ENCODE peak calls at places on chromosome 9, in six cellular contexts. One of them, this sample, is unnamed.

GRCh38 chr9:690517-691111 is 150.9 kb upstream of the DMRT1 start:
- DNase-seq in H1: no peak
- DNase-seq in neuronal stem cell: no peak
- DNase-seq in trophoblast cell: no peak
- DNase-seq in IMR-90: no peak
- DNase-seq in mesenchymal stem cell: no peak
- DNase-seq in this sample: no peak

GRCh38 chr9:76027426-76027825 is 137.0 kb downstream of the PCSK5 start:
- DNase-seq in IMR-90: peak
- DNase-seq in H1: no peak
- DNase-seq in neuronal stem cell: no peak
- DNase-seq in trophoblast cell: no peak
- DNase-seq in mesenchymal stem cell: no peak
- DNase-seq in this sample: no peak

GRCh38 chr9:124623966-124624734 is 117.0 kb upstream of the NR5A1 start:
- DNase-seq in trophoblast cell: no peak
- DNase-seq in neuronal stem cell: no peak
- DNase-seq in mesenchymal stem cell: no peak
- DNase-seq in IMR-90: no peak
- DNase-seq in H1: no peak
- DNase-seq in this sample: no peak

GRCh38 chr9:111743275-111743674 is 51.5 kb downstream of the SHOC1 start:
- DNase-seq in H1: no peak
- DNase-seq in neuronal stem cell: no peak
- DNase-seq in trophoblast cell: peak
- DNase-seq in mesenchymal stem cell: peak
- DNase-seq in IMR-90: peak
- DNase-seq in this sample: no peak

GRCh38 chr9:132236662-132237311 is 74.9 kb downstream of the NTNG2 start:
- DNase-seq in neuronal stem cell: no peak
- DNase-seq in trophoblast cell: no peak
- DNase-seq in IMR-90: no peak
- DNase-seq in H1: no peak
- DNase-seq in mesenchymal stem cell: no peak
- DNase-seq in this sample: no peak

GRCh38 chr9:123268240-123268949 is at the start of gene STRBP:
- DNase-seq in mesenchymal stem cell: peak
- DNase-seq in trophoblast cell: peak
- DNase-seq in neuronal stem cell: peak
- DNase-seq in H1: peak
- DNase-seq in IMR-90: peak
- DNase-seq in this sample: peak

GRCh38 chr9:86098793-86099694 is at the start of gene GOLM1:
- DNase-seq in H1: no peak
- DNase-seq in trophoblast cell: peak
- DNase-seq in IMR-90: peak
- DNase-seq in mesenchymal stem cell: peak
- DNase-seq in neuronal stem cell: peak
- DNase-seq in this sample: peak

GRCh38 chr9:134591573-134591981 is 50.0 kb upstream of the COL5A1 start:
- DNase-seq in H1: no peak
- DNase-seq in IMR-90: no peak
- DNase-seq in neuronal stem cell: no peak
- DNase-seq in trophoblast cell: no peak
- DNase-seq in mesenchymal stem cell: peak
- DNase-seq in this sample: no peak

GRCh38 chr9:114300846-114301797 is 21.8 kb upstream of the ORM1 start:
- DNase-seq in trophoblast cell: no peak
- DNase-seq in mesenchymal stem cell: no peak
- DNase-seq in H1: no peak
- DNase-seq in neuronal stem cell: no peak
- DNase-seq in IMR-90: no peak
- DNase-seq in this sample: no peak

GRCh38 chr9:109251080-109251775 is 69.6 kb downstream of the EPB41L4B start:
- DNase-seq in H1: no peak
- DNase-seq in mesenchymal stem cell: peak
- DNase-seq in neuronal stem cell: no peak
- DNase-seq in IMR-90: peak
- DNase-seq in trophoblast cell: peak
- DNase-seq in this sample: no peak

GRCh38 chr9:2727966-2728613 is 10.8 kb downstream of the KCNV2 start:
- DNase-seq in H1: no peak
- DNase-seq in trophoblast cell: peak
- DNase-seq in IMR-90: peak
- DNase-seq in neuronal stem cell: no peak
- DNase-seq in mesenchymal stem cell: peak
- DNase-seq in this sample: no peak
- H2BK5ac ChIP-seq in H1: no peak
- H2BK5ac ChIP-seq in trophoblast cell: no peak
- H2BK5ac ChIP-seq in IMR-90: peak
- H2BK5ac ChIP-seq in neuronal stem cell: no peak
- H2BK5ac ChIP-seq in mesenchymal stem cell: no peak
- H2BK5ac ChIP-seq in this sample: no peak

DNA sequence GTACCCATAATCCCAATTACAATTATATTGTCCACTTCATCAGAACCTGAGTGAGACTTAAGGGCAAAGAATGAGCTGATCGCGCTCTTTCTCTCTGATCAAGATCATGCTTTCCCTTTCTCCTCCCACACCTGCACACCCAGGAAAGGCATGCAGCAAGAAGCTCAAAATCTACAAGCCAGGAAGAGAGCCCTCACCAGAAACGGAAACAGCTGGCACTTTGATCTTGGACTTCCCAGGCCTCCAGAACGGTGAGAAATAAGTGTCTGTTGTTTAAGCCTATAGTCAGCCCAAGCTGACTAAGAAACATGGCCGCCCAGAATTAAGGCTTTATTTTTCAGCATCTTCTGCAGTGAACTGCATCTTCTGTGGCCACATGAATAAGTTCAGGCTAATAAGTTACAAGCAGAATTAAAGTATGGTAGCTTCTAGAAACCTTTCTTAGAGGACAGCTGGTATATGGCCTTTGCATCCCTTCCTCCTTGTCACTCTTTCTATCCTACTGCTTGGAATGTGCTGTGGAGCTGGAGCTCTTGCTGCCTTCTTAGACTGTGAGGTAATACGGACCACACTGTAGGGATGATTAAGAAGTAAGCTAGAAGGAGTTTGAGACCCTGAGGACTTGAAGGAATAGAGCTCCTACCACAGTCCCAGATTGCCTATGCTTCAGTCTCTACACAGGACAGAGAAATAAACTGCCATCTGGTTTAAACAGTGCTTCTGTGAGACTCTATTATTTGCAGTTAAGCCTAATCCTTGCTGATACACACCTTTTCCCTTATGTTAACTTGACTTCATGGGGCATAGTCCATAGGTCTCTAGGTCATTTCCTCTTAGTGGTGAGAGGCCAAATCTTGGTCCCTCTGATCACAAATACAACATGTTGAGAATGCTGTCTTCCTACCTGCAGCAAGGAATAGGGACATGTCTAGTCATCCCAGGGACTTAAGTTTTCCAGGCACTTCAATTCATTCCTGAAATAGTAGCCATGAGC is 17.2 kb downstream of the OR2S2 start:
- DNase-seq in mesenchymal stem cell: no peak
- DNase-seq in trophoblast cell: peak
- DNase-seq in H1: no peak
- DNase-seq in neuronal stem cell: no peak
- DNase-seq in IMR-90: no peak
- DNase-seq in this sample: no peak
- H2AFZ ChIP-seq in mesenchymal stem cell: no peak
- H2AFZ ChIP-seq in trophoblast cell: no peak
- H2AFZ ChIP-seq in H1: no peak
- H2AFZ ChIP-seq in neuronal stem cell: peak
- H2AFZ ChIP-seq in IMR-90: peak
- H2AFZ ChIP-seq in this sample: no peak

DNA sequence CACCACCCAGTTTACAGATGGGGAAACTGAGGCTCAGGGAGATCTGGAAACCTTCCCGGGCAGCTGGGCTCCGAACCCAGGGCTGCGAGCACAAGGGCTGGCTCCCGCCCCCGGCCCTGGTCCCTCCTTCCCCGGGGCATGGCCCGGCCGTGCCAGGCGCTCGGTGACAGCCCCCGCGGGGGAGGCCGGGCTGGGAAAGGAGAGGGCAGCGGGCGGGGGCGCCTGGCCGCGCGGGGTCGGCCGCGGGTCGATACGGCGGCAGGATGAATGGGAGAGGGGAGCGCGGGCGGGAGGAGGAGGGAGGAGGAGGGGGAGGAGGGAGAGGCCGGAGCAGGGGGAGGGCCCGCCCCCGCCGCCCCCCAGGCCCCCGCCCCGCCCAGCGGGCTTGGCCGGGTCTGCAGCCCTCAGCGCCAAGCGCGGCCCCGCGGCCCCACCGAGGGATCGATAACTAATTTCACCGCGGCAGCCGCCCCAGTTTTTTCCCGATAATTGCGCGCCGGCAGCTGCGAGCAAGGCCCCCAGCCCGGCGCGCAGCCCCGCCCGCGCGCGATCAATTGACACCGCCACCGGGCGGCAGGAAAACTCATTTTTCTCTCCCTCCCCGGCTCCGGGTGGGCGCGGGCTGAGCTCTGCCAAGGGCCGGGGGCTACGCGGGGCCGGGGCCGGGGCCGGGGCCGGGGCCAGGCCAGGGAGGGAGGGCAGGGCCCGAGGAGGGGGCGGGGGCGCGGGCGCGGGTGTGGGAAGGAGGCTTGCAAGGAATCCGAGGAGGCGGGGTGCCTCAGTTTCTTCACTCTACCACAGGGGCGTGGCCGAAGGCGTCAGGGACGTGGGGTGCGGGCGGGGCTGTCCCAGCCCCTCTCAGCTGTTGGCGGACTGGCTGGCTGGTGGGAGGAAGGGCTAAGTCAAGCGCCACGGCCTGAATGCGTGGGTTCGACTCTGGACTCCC is 52.1 kb downstream of the C9orf50 start:
- DNase-seq in IMR-90: no peak
- DNase-seq in trophoblast cell: no peak
- DNase-seq in mesenchymal stem cell: no peak
- DNase-seq in H1: no peak
- DNase-seq in neuronal stem cell: no peak
- DNase-seq in this sample: peak
- H2BK5ac ChIP-seq in IMR-90: peak
- H2BK5ac ChIP-seq in trophoblast cell: peak
- H2BK5ac ChIP-seq in mesenchymal stem cell: peak
- H2BK5ac ChIP-seq in H1: peak
- H2BK5ac ChIP-seq in neuronal stem cell: peak
- H2BK5ac ChIP-seq in this sample: no peak

GRCh38 chr9:26603637-26604036 is 289.0 kb downstream of the CAAP1 start:
- DNase-seq in trophoblast cell: no peak
- DNase-seq in mesenchymal stem cell: no peak
- DNase-seq in IMR-90: no peak
- DNase-seq in H1: no peak
- DNase-seq in neuronal stem cell: no peak
- DNase-seq in this sample: no peak
- H2AFZ ChIP-seq in trophoblast cell: no peak
- H2AFZ ChIP-seq in mesenchymal stem cell: no peak
- H2AFZ ChIP-seq in IMR-90: no peak
- H2AFZ ChIP-seq in H1: no peak
- H2AFZ ChIP-seq in neuronal stem cell: peak
- H2AFZ ChIP-seq in this sample: no peak

DNA sequence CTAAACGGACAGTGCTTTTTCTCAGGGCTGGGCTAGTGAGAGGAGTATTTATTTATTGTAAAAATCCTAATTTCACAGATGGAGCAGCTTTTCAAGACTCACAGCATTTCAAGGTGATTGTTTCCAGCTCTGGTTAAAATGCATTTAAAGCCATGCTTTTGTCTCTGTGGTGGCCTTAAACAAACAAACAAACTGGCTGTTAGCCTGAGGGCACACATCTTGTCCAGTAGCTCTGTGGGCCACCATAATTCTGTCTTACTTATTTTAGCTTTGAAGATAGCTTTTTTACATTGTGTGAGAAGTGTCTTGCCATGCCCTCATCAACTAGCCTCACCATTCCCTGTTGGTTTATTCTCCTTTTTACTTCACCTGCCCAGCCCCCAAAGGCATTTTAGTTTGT is 218.2 kb downstream of the PSAT1 start:
- DNase-seq in trophoblast cell: no peak
- DNase-seq in H1: no peak
- DNase-seq in IMR-90: no peak
- DNase-seq in mesenchymal stem cell: no peak
- DNase-seq in neuronal stem cell: no peak
- DNase-seq in this sample: no peak
- H2BK5ac ChIP-seq in trophoblast cell: no peak
- H2BK5ac ChIP-seq in H1: no peak
- H2BK5ac ChIP-seq in IMR-90: no peak
- H2BK5ac ChIP-seq in mesenchymal stem cell: no peak
- H2BK5ac ChIP-seq in neuronal stem cell: no peak
- H2BK5ac ChIP-seq in this sample: no peak

DNA sequence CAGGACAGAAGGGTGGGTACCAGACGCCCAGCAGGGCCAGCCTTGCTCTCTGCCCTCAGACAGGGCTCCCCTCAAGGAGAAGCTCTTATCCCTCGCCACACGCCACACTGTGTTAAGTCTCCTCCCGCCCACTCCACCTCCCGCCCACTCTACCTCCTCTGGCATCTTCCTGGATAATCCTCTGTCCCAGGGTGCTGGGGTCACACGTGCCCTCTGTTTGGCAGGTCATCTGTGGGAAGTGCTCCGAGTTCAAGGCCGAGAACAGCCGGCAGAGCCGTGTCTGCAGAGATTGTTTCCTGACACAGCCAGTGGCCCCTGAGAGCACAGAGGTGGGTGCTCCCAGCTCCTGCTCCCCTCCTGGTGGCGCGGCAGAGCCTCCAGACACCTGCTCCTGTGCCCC is 26.0 kb upstream of the SUSD3 start:
- DNase-seq in IMR-90: no peak
- DNase-seq in neuronal stem cell: no peak
- DNase-seq in mesenchymal stem cell: no peak
- DNase-seq in trophoblast cell: no peak
- DNase-seq in H1: no peak
- DNase-seq in this sample: no peak
- H2AFZ ChIP-seq in IMR-90: peak
- H2AFZ ChIP-seq in neuronal stem cell: no peak
- H2AFZ ChIP-seq in mesenchymal stem cell: no peak
- H2AFZ ChIP-seq in trophoblast cell: no peak
- H2AFZ ChIP-seq in H1: no peak
- H2AFZ ChIP-seq in this sample: no peak

GRCh38 chr9:89448381-89448780 is 49.5 kb downstream of the SEMA4D start:
- DNase-seq in H1: no peak
- DNase-seq in mesenchymal stem cell: no peak
- DNase-seq in trophoblast cell: no peak
- DNase-seq in IMR-90: no peak
- DNase-seq in neuronal stem cell: no peak
- DNase-seq in this sample: no peak

GRCh38 chr9:89449261-89449671 is 48.6 kb downstream of the SEMA4D start:
- DNase-seq in IMR-90: no peak
- DNase-seq in H1: no peak
- DNase-seq in trophoblast cell: no peak
- DNase-seq in neuronal stem cell: no peak
- DNase-seq in mesenchymal stem cell: no peak
- DNase-seq in this sample: no peak

GRCh38 chr9:89452561-89452960 is 45.4 kb downstream of the SEMA4D start:
- DNase-seq in neuronal stem cell: no peak
- DNase-seq in IMR-90: no peak
- DNase-seq in H1: no peak
- DNase-seq in mesenchymal stem cell: no peak
- DNase-seq in trophoblast cell: no peak
- DNase-seq in this sample: no peak

GRCh38 chr9:89448821-89449220 is 49.1 kb downstream of the SEMA4D start:
- DNase-seq in neuronal stem cell: no peak
- DNase-seq in IMR-90: no peak
- DNase-seq in mesenchymal stem cell: no peak
- DNase-seq in trophoblast cell: no peak
- DNase-seq in H1: no peak
- DNase-seq in this sample: no peak

GRCh38 chr9:89450213-89450612 is 47.7 kb downstream of the SEMA4D start:
- DNase-seq in IMR-90: no peak
- DNase-seq in H1: no peak
- DNase-seq in neuronal stem cell: no peak
- DNase-seq in trophoblast cell: no peak
- DNase-seq in mesenchymal stem cell: no peak
- DNase-seq in this sample: no peak
- H2BK5ac ChIP-seq in IMR-90: no peak
- H2BK5ac ChIP-seq in H1: no peak
- H2BK5ac ChIP-seq in neuronal stem cell: no peak
- H2BK5ac ChIP-seq in trophoblast cell: no peak
- H2BK5ac ChIP-seq in mesenchymal stem cell: no peak
- H2BK5ac ChIP-seq in this sample: no peak

This sample was measured in H9.